ENCODE peak calls at places on chromosome 17, in seven cellular contexts. Y is cardiac fibroblast, A is cardiac muscle cell, J is neural progenitor cell, F is breast epithelium, V is B cell, D is heart left ventricle. H is an unnamed sample.

GRCh38 chr17:54013117-54013516 is 190.4 kb downstream of the KIF2B start:
- DNase-seq in Y (no peak), A (no peak), J (no peak), F (no peak), V (no peak), D (no peak), H (no peak)

GRCh38 chr17:33511670-33512069 is 218.6 kb upstream of the ASIC2 start:
- DNase-seq in Y (no peak), A (no peak), J (no peak), F (no peak), V (no peak), D (no peak), H (no peak)

GRCh38 chr17:27577884-27578717 is 52.9 kb upstream of the LGALS9 start:
- DNase-seq in Y (peak; percentile 79), A (peak; percentile 82), J (no peak), F (no peak), V (no peak), D (no peak), H (no peak)

GRCh38 chr17:80151333-80151732 is 4.4 kb upstream of the EIF4A3 start:
- DNase-seq in Y (peak; percentile 82), A (peak; percentile 77), J (no peak), F (no peak), V (no peak), D (no peak), H (peak; percentile 81)

GRCh38 chr17:32586666-32587065 is 99.9 kb downstream of the CDK5R1 start:
- DNase-seq in Y (peak; percentile 3), A (peak; percentile 8), J (no peak), F (no peak), V (no peak), D (no peak), H (peak; percentile 30)

GRCh38 chr17:41682611-41683010 is 6.1 kb upstream of the EIF1 start:
- DNase-seq in Y (no peak), A (no peak), J (no peak), F (no peak), V (no peak), D (no peak), H (no peak)

GRCh38 chr17:27321372-27321771 is 27.5 kb downstream of the WSB1 start:
- DNase-seq in Y (no peak), A (no peak), J (no peak), F (no peak), V (no peak), D (no peak), H (no peak)

GRCh38 chr17:38809828-38810227 is 10.5 kb upstream of the PIP4K2B start:
- DNase-seq in Y (no peak), A (no peak), J (no peak), F (no peak), V (no peak), D (no peak), H (no peak)

GRCh38 chr17:71963791-71964190 is 157.0 kb upstream of the SOX9 start:
- DNase-seq in Y (no peak), A (no peak), J (no peak), F (no peak), V (no peak), D (no peak), H (no peak)

GRCh38 chr17:60468371-60468770 is 46.1 kb downstream of the CHCT1 start:
- DNase-seq in Y (peak; percentile 44), A (no peak), J (no peak), F (no peak), V (no peak), D (no peak), H (no peak)

GRCh38 chr17:80848449-80849102 is 143.1 kb upstream of the CHMP6 start:
- DNase-seq in Y (no peak), A (no peak), J (no peak), F (no peak), V (no peak), D (peak; percentile 22), H (no peak)

GRCh38 chr17:80008383-80008840 is 27.3 kb downstream of the TBC1D16 start:
- DNase-seq in Y (peak; percentile 63), A (peak; percentile 65), J (peak; percentile 79), F (peak; percentile 74), V (peak; percentile 86), D (peak; percentile 88), H (peak; percentile 50)

GRCh38 chr17:56934280-56934679 is 20.4 kb upstream of the TRIM25 start:
- DNase-seq in Y (no peak), A (no peak), J (no peak), F (no peak), V (no peak), D (no peak), H (no peak)

GRCh38 chr17:21019976-21020575 is 22.7 kb downstream of the USP22 start:
- DNase-seq in Y (peak; percentile 49), A (peak; percentile 54), J (peak; percentile 29), F (no peak), V (peak; percentile 67), D (no peak), H (peak; percentile 35)

GRCh38 chr17:66990047-66990446 is 25.5 kb downstream of the CACNG4 start:
- DNase-seq in Y (no peak), A (no peak), J (no peak), F (no peak), V (no peak), D (peak; percentile 4), H (no peak)

GRCh38 chr17:5219536-5219935 is 15.1 kb downstream of the SCIMP start:
- DNase-seq in Y (no peak), A (no peak), J (no peak), F (no peak), V (no peak), D (no peak), H (no peak)

GRCh38 chr17:57685499-57686132 is 59.5 kb downstream of the CCDC182 start:
- DNase-seq in Y (no peak), A (no peak), J (no peak), F (no peak), V (no peak), D (no peak), H (no peak)

GRCh38 chr17:48181653-48182052 is 74.1 kb downstream of the SNX11 start:
- DNase-seq in Y (peak; percentile 36), A (peak; percentile 33), J (peak; percentile 60), F (no peak), V (no peak), D (no peak), H (peak; percentile 5)

GRCh38 chr17:43327421-43327820 is 71.4 kb upstream of the ARL4D start:
- DNase-seq in Y (no peak), A (peak; percentile 8), J (no peak), F (no peak), V (no peak), D (no peak), H (peak; percentile 36)

GRCh38 chr17:43328650-43329049 is 70.1 kb upstream of the ARL4D start:
- DNase-seq in Y (no peak), A (peak; percentile 31), J (no peak), F (no peak), V (no peak), D (no peak), H (no peak)

GRCh38 chr17:43327834-43328420 is 70.9 kb upstream of the ARL4D start:
- DNase-seq in Y (no peak), A (no peak), J (no peak), F (no peak), V (no peak), D (no peak), H (peak; percentile 11)

GRCh38 chr17:43326490-43327275 is 72.1 kb upstream of the ARL4D start:
- DNase-seq in Y (no peak), A (no peak), J (no peak), F (no peak), V (no peak), D (no peak), H (no peak)

GRCh38 chr17:43324205-43324893 is 74.4 kb upstream of the ARL4D start:
- DNase-seq in Y (no peak), A (no peak), J (peak; percentile 52), F (no peak), V (peak; percentile 44), D (no peak), H (no peak)
- TF ChIP-seq CTCF in Y (peak; percentile 12), A (no peak), J (peak; percentile 39), F (no peak), V (no peak), D (peak; percentile 12), H (peak; percentile 8)

GRCh38 chr17:65920996-65921395 is 270.9 kb downstream of the CEP112 start:
- DNase-seq in Y (no peak), A (no peak), J (no peak), F (no peak), V (no peak), D (no peak), H (no peak)

GRCh38 chr17:65916425-65916824 is 275.5 kb downstream of the CEP112 start:
- DNase-seq in Y (no peak), A (no peak), J (no peak), F (no peak), V (no peak), D (no peak), H (no peak)

GRCh38 chr17:65918450-65918849 is 273.5 kb downstream of the CEP112 start:
- DNase-seq in Y (peak; percentile 46), A (peak; percentile 27), J (no peak), F (no peak), V (no peak), D (no peak), H (no peak)

GRCh38 chr17:65917560-65917959 is 274.4 kb downstream of the CEP112 start:
- DNase-seq in Y (no peak), A (no peak), J (no peak), F (no peak), V (no peak), D (no peak), H (no peak)

GRCh38 chr17:65918921-65919546 is 272.9 kb downstream of the CEP112 start:
- DNase-seq in Y (peak; percentile 35), A (peak; percentile 17), J (peak; percentile 52), F (no peak), V (no peak), D (no peak), H (no peak)
- TF ChIP-seq CTCF in Y (peak; percentile 34), A (peak; percentile 23), J (peak; percentile 45), F (no peak), V (no peak), D (no peak), H (no peak)

GRCh38 chr17:49362723-49363117 is 670 bp upstream of the ZNF652 start:
- DNase-seq in Y (no peak), A (no peak), J (no peak), F (no peak), V (no peak), D (no peak), H (no peak)
- TF ChIP-seq CTCF in Y (no peak), A (no peak), J (no peak), F (no peak), V (no peak), D (no peak), H (no peak)

GRCh38 chr17:18039535-18040286 is 503 bp downstream of the GID4 start:
- DNase-seq in Y (no peak), A (peak; percentile 25), J (peak; percentile 78), F (peak; percentile 24), V (no peak), D (peak; percentile 66), H (no peak)

GRCh38 chr17:18037482-18037881 is 1.5 kb downstream of the ATPAF2 start:
- DNase-seq in Y (no peak), A (no peak), J (no peak), F (no peak), V (peak; percentile 55), D (no peak), H (no peak)

GRCh38 chr17:18040287-18040858 is 1.2 kb downstream of the GID4 start:
- DNase-seq in Y (no peak), A (no peak), J (peak; percentile 43), F (no peak), V (no peak), D (no peak), H (no peak)

GRCh38 chr17:18038149-18038850 is 668 bp downstream of the ATPAF2 start:
- DNase-seq in Y (no peak), A (no peak), J (no peak), F (no peak), V (peak; percentile 72), D (no peak), H (peak; percentile 20)

GRCh38 chr17:18038861-18039534 is at the start of the genes ATPAF2 and GID4:
- DNase-seq in Y (peak; percentile 99), A (peak; percentile 100), J (peak; percentile 100), F (peak; percentile 99), V (peak; percentile 100), D (peak; percentile 100), H (peak; percentile 98)
- TF ChIP-seq CTCF in Y (peak; percentile 15), A (no peak), J (peak; percentile 12), F (no peak), V (no peak), D (no peak), H (peak; percentile 4)

H was measured in HFFc6.